ENCODE peak calls at places on chromosomes 11 and 22, in six cellular contexts. U is HepG2, K is HCT116, S is K562, R is SK-N-SH, Q is GM12878. A is an unnamed sample.

GRCh38 chr11:2097356-2097997 is 41.7 kb downstream of the IGF2 start:
- DNase-seq in U (peak), K (no peak), S (no peak), R (no peak), Q (no peak), A (peak)

GRCh38 chr22:23509571-23510302 is 70.4 kb downstream of the IGLL1 start:
- DNase-seq in U (no peak), K (no peak), S (no peak), R (no peak), Q (no peak), A (no peak)

GRCh38 chr11:117839936-117840813 is 15.6 kb upstream of the FXYD2 start:
- DNase-seq in U (no peak), K (no peak), S (no peak), R (no peak), Q (no peak), A (no peak)

GRCh38 chr22:41092847-41093371 is 517 bp downstream of the EP300 start:
- DNase-seq in U (peak), K (no peak), S (peak), R (peak), Q (no peak), A (peak)

GRCh38 chr22:19942886-19943664 is 1.5 kb upstream of the TXNRD2 start:
- DNase-seq in U (peak), K (no peak), S (peak), R (no peak), Q (no peak), A (no peak)

GRCh38 chr22:46072030-46072881 is 78.1 kb upstream of the PPARA start:
- DNase-seq in U (no peak), K (no peak), S (no peak), R (no peak), Q (no peak), A (peak)

GRCh38 chr11:96393753-96394348 is 4.0 kb downstream of the JRKL start:
- DNase-seq in U (peak), K (peak), S (peak), R (peak), Q (peak), A (peak)

GRCh38 chr22:26547426-26547825 is 35.2 kb upstream of the TFIP11 start:
- DNase-seq in U (no peak), K (no peak), S (no peak), R (no peak), Q (no peak), A (no peak)

GRCh38 chr11:90555477-90555876 is 332.6 kb upstream of the CHORDC1 start:
- DNase-seq in U (no peak), K (no peak), S (no peak), R (peak), Q (no peak), A (no peak)

GRCh38 chr22:45970709-45971388 is 6.1 kb downstream of the WNT7B start:
- DNase-seq in U (no peak), K (no peak), S (no peak), R (peak), Q (no peak), A (peak)

GRCh38 chr11:117479372-117479771 is 151.7 kb downstream of the CEP164 start:
- DNase-seq in U (no peak), K (peak), S (peak), R (no peak), Q (no peak), A (peak)

GRCh38 chr22:35349368-35349703 is 31.6 kb upstream of the HMOX1 start:
- DNase-seq in U (no peak), K (no peak), S (no peak), R (no peak), Q (no peak), A (no peak)

GRCh38 chr11:36746886-36747710 is 149.1 kb upstream of the RAG2 start:
- DNase-seq in U (peak), K (peak), S (peak), R (peak), Q (peak), A (peak)

GRCh38 chr11:69372589-69373250 is 78.8 kb downstream of the MYEOV start:
- DNase-seq in U (no peak), K (no peak), S (no peak), R (no peak), Q (no peak), A (no peak)

GRCh38 chr22:31211862-31212730 is at the start of gene LIMK2:
- DNase-seq in U (peak), K (peak), S (peak), R (peak), Q (peak), A (peak)

GRCh38 chr22:31212783-31213626 is 907 bp downstream of the LIMK2 start:
- DNase-seq in U (no peak), K (no peak), S (no peak), R (peak), Q (no peak), A (peak)

GRCh38 chr22:31210830-31211503 is 1.1 kb upstream of the LIMK2 start:
- DNase-seq in U (peak), K (no peak), S (no peak), R (no peak), Q (no peak), A (no peak)

GRCh38 chr22:31215018-31215535 is 3.0 kb downstream of the LIMK2 start:
- DNase-seq in U (no peak), K (no peak), S (no peak), R (no peak), Q (no peak), A (no peak)

DNA sequence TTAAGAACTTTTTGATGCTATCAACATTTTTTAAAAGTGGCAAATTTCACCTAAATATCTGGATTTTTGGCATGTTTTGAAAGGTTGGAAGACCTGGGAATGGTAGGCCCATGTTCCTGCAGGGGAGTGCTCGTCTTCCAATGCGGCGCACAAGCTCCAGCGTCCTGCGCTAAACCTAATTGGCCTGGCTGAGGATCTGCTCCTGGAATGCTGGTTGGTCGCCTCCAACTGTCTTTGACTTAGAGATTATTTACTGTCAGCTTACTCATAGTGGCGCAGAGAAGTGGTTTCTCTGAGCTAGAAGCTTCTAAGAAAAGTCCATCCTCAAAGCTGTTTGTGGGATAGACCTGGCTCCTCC is 615 bp upstream of the LIMK2 start:
- DNase-seq in U (no peak), K (no peak), S (no peak), R (no peak), Q (no peak), A (no peak)
- H2AFZ ChIP-seq in U (peak), K (peak), S (peak), R (peak), Q (peak), A (peak)

GRCh38 chr11:124633355-124633754 is 10.7 kb downstream of the TBRG1 start:
- DNase-seq in U (no peak), K (no peak), S (no peak), R (peak), Q (no peak), A (no peak)
- TF ChIP-seq REST in U (no peak), K (no peak), S (no peak), R (no peak), Q (no peak), A (no peak)

DNA sequence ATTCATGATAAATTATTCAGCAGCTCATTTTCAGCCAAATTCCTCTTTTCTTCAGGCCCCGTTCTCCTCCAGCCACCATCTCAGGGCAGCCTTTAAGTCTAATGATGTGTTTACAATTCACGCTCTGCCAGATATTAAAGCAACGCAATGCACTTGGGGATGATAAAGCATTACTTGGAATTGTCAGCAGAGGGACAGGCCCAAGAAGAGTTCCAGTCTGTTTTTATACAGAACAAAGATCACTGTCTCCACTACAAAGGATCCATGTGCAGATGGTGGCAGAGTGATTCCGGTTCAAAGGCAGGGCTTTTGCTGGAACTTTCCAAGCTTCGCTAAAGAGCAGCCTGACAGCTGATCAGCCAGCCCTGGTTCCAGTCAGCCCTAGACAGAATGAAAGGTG is 13.7 kb upstream of the GALNT18 start:
- DNase-seq in U (no peak), K (no peak), S (no peak), R (no peak), Q (no peak), A (no peak)
- H2AFZ ChIP-seq in U (no peak), K (no peak), S (no peak), R (no peak), Q (no peak), A (no peak)

GRCh38 chr11:132874638-132875037 is 657.7 kb downstream of the OPCML start:
- DNase-seq in U (no peak), K (no peak), S (no peak), R (no peak), Q (no peak), A (no peak)
- TF ChIP-seq REST in U (no peak), K (no peak), S (no peak), R (no peak), Q (no peak), A (no peak)

GRCh38 chr11:17012712-17013547 is 1.3 kb downstream of the PLEKHA7 start:
- DNase-seq in U (peak), K (peak), S (no peak), R (no peak), Q (no peak), A (peak)
- H2AFZ ChIP-seq in U (no peak), K (peak), S (no peak), R (no peak), Q (no peak), A (peak)

GRCh38 chr11:17445240-17445795 is 31.3 kb downstream of the ABCC8 start:
- DNase-seq in U (no peak), K (no peak), S (no peak), R (no peak), Q (no peak), A (no peak)

GRCh38 chr11:17443423-17443822 is 33.2 kb downstream of the ABCC8 start:
- DNase-seq in U (no peak), K (no peak), S (no peak), R (no peak), Q (no peak), A (no peak)

GRCh38 chr11:17446482-17446881 is 30.2 kb downstream of the ABCC8 start:
- DNase-seq in U (no peak), K (no peak), S (no peak), R (no peak), Q (no peak), A (no peak)

GRCh38 chr11:17443926-17444690 is 32.5 kb downstream of the ABCC8 start:
- DNase-seq in U (no peak), K (no peak), S (no peak), R (no peak), Q (no peak), A (no peak)

DNA sequence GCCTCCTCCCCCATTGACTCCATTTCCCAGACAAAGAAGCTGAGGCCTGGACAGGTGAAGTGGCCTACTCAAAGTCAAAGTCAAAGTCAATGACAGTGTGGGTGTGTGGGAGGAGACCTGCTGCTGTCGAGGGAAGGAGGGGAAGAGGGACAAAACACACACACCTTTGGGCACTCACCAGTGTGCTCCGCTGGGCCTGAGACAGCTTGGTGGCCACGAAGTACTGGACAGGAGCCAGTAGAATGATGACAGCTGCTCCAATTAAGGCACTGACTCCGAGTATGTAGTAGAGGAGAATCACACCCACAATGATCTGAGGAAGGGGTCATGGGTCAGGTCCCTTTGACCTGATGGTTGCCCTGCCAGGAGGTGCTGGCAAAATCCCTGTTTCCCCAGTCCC is 33.6 kb downstream of the ABCC8 start:
- DNase-seq in U (no peak), K (no peak), S (no peak), R (no peak), Q (no peak), A (no peak)
- TF ChIP-seq REST in U (no peak), K (no peak), S (no peak), R (no peak), Q (no peak), A (no peak)

DNA sequence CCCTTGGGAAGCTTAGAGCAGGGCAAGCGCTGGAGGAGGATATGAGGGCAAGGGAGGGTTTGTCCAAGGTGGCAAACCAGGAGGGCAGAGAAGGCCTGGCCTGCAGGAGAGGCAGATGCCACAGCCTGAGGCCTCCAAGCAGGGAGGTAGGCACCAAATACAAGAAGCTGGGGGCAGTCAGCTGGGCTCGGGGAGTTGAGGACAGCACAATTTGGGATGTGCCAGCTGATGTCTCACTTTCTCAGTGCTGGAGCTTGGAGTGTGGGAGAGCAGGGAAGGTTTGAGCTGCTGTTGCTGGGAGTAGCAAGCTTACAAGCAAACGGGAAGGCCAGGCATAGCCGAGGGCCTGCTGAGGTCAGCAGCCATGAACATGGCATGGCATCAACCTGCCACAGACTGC is 4.0 kb downstream of the ZDHHC24 start:
- DNase-seq in U (no peak), K (no peak), S (no peak), R (no peak), Q (no peak), A (no peak)
- H2AFZ ChIP-seq in U (no peak), K (no peak), S (no peak), R (no peak), Q (no peak), A (no peak)

GRCh38 chr11:131065435-131066295 is 149.4 kb upstream of the SNX19 start:
- DNase-seq in U (no peak), K (no peak), S (no peak), R (no peak), Q (no peak), A (peak)

GRCh38 chr11:131070365-131070764 is 154.1 kb upstream of the SNX19 start:
- DNase-seq in U (no peak), K (no peak), S (no peak), R (no peak), Q (no peak), A (peak)

GRCh38 chr11:131066551-131066950 is 150.3 kb upstream of the SNX19 start:
- DNase-seq in U (no peak), K (no peak), S (no peak), R (no peak), Q (no peak), A (no peak)

GRCh38 chr11:131063638-131064037 is 147.4 kb upstream of the SNX19 start:
- DNase-seq in U (no peak), K (no peak), S (no peak), R (no peak), Q (no peak), A (peak)

GRCh38 chr11:131064373-131064991 is 148.2 kb upstream of the SNX19 start:
- DNase-seq in U (peak), K (peak), S (peak), R (peak), Q (peak), A (peak)
- TF ChIP-seq REST in U (no peak), K (no peak), S (no peak), R (no peak), Q (no peak), A (no peak)

GRCh38 chr11:123314972-123315371 is 115.1 kb upstream of the GRAMD1B start:
- DNase-seq in U (no peak), K (no peak), S (no peak), R (no peak), Q (no peak), A (no peak)
- H2AFZ ChIP-seq in U (no peak), K (no peak), S (no peak), R (no peak), Q (no peak), A (peak)

A was measured in GM23338.